ENCODE peak calls at places on chromosomes 16 and 17, in seven cellular contexts. V is prostate gland, F is progenitor cell of endocrine pancreas, S is glutamatergic neuron, W is neural progenitor cell, P is stomach, B is heart left ventricle. A is an unnamed sample.

GRCh38 chr17:40139566-40140058 is 725 bp upstream of the CASC3 start:
- DNase-seq in B (peak), S (no peak), P (no peak), V (peak), F (no peak), W (no peak), A (no peak)

GRCh38 chr17:21248495-21248894 is 4.7 kb downstream of the NATD1 start:
- DNase-seq in W (no peak), V (no peak), B (no peak), F (no peak), P (no peak), S (no peak), A (no peak)

GRCh38 chr16:49353650-49354049 is 20.0 kb upstream of the C16orf78 start:
- DNase-seq in P (no peak), F (no peak), B (no peak), S (no peak), W (no peak), V (no peak), A (no peak)

GRCh38 chr17:8654822-8655221 is 24.3 kb upstream of the MYH10 start:
- DNase-seq in W (no peak), B (no peak), F (no peak), V (no peak), P (no peak), S (no peak), A (no peak)

GRCh38 chr17:76440722-76441362 is 12.1 kb downstream of the UBE2O start:
- DNase-seq in V (no peak), W (no peak), P (no peak), S (no peak), B (no peak), F (no peak), A (no peak)

GRCh38 chr16:27920391-27920891 is 143.1 kb downstream of the GSG1L start:
- DNase-seq in F (peak), S (peak), B (no peak), P (no peak), V (peak), W (peak), A (no peak)

GRCh38 chr16:77330332-77331043 is 104.3 kb downstream of the ADAMTS18 start:
- DNase-seq in S (no peak), W (peak), P (no peak), F (no peak), B (no peak), V (no peak), A (no peak)

GRCh38 chr16:88634141-88634993 is 4.0 kb upstream of the IL17C start:
- DNase-seq in F (no peak), P (peak), V (no peak), W (peak), S (peak), B (peak), A (peak)

GRCh38 chr17:67359960-67360817 is 6.2 kb downstream of the PSMD12 start:
- DNase-seq in S (no peak), W (peak), B (no peak), P (no peak), V (no peak), F (no peak), A (no peak)

GRCh38 chr17:33756021-33756420 is 462.9 kb upstream of the ASIC2 start:
- DNase-seq in V (no peak), W (no peak), B (no peak), F (no peak), S (no peak), P (no peak), A (no peak)

GRCh38 chr16:1342526-1343427 is 8.9 kb downstream of the TSR3 start:
- DNase-seq in P (peak), W (peak), B (peak), S (peak), V (peak), F (peak), A (peak)

GRCh38 chr17:2937331-2938003 is 125.9 kb downstream of the OR1D5 start:
- DNase-seq in W (no peak), F (no peak), B (no peak), S (no peak), V (no peak), P (no peak), A (no peak)

GRCh38 chr17:77826132-77826873 is 132.2 kb upstream of the TNRC6C start:
- DNase-seq in S (no peak), P (no peak), W (no peak), V (no peak), B (no peak), F (no peak), A (no peak)

GRCh38 chr17:45137561-45138305 is 2.2 kb downstream of the ACBD4 start:
- DNase-seq in W (peak), F (no peak), B (no peak), V (no peak), P (no peak), S (no peak), A (no peak)

GRCh38 chr17:12790806-12791148 is 1.5 kb downstream of the ARHGAP44 start:
- DNase-seq in B (no peak), V (no peak), P (no peak), S (peak), W (no peak), F (no peak), A (no peak)

GRCh38 chr17:62791235-62792121 is 16.6 kb downstream of the MARCHF10 start:
- DNase-seq in B (no peak), W (no peak), P (no peak), F (no peak), V (no peak), S (no peak), A (no peak)
- TF ChIP-seq CTCF in B (no peak), W (no peak), P (no peak), F (no peak), V (no peak), S (no peak), A (no peak)

GRCh38 chr16:50932348-50932916 is 190.5 kb downstream of the CYLD start:
- DNase-seq in V (no peak), F (no peak), W (no peak), P (no peak), B (no peak), S (no peak), A (no peak)
- TF ChIP-seq CTCF in V (no peak), F (no peak), W (no peak), P (no peak), B (no peak), S (no peak), A (no peak)

GRCh38 chr16:22969567-22969966 is 155.6 kb downstream of the HS3ST2 start:
- DNase-seq in B (peak), P (no peak), S (no peak), V (no peak), W (no peak), F (no peak), A (no peak)

GRCh38 chr16:22977294-22977697 is 163.3 kb downstream of the HS3ST2 start:
- DNase-seq in S (no peak), F (no peak), V (no peak), W (peak), P (no peak), B (no peak), A (no peak)

GRCh38 chr16:22970191-22970845 is 156.4 kb downstream of the HS3ST2 start:
- DNase-seq in P (no peak), V (no peak), F (no peak), W (peak), B (peak), S (peak), A (no peak)

GRCh38 chr16:22971346-22971924 is 157.5 kb downstream of the HS3ST2 start:
- DNase-seq in F (no peak), W (no peak), V (no peak), P (no peak), S (no peak), B (no peak), A (no peak)

GRCh38 chr16:22973451-22973991 is 159.6 kb downstream of the HS3ST2 start:
- DNase-seq in F (no peak), S (no peak), V (no peak), P (no peak), B (no peak), W (no peak), A (no peak)
- TF ChIP-seq CTCF in F (no peak), S (no peak), V (no peak), P (no peak), B (no peak), W (no peak), A (no peak)

DNA sequence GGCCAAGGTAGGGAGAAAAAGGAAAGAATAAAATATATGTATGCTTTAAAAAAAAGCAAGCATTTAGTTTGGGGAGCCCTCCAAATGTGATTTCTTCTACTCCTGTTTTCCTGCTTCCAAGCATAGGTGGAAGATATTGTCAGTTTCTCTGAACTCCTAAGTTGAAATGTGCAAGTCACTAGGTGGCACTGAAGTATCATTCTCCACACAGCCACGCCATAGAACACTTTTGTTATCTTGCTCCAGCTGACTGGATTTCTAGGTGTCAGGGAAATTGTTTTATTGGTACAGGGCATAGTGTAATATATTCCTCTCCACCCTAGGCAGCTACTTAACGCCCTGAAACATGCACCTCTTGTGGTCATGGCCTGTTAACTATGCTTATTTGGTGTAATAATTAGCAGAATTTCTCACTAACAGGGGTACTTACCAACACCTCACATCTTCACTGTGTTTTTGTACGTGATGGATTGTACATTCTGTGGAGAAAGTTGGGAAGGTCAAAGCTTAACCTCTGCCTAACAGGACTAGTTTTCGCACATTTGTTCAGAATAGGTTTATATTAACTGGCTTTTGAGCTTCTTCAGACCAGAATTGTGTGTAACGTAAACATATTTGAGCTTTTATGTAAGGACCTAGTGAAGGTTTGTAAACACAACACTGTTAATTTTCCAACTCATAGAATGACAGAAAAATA is 69.3 kb downstream of the FTO start:
- DNase-seq in V (peak), B (peak), S (no peak), F (no peak), W (peak), P (peak), A (peak)
- TF ChIP-seq CTCF in V (peak), B (peak), S (no peak), F (peak), W (peak), P (peak), A (peak)

GRCh38 chr16:86498155-86498651 is 12.1 kb upstream of the FOXF1 start:
- DNase-seq in F (no peak), V (no peak), P (no peak), W (peak), B (no peak), S (peak), A (no peak)
- TF ChIP-seq CTCF in F (peak), V (no peak), P (no peak), W (peak), B (no peak), S (no peak), A (no peak)

GRCh38 chr17:14228903-14229302 is 7.8 kb downstream of the CDRT15 start:
- DNase-seq in P (no peak), F (no peak), B (no peak), S (no peak), W (no peak), V (no peak), A (no peak)
- TF ChIP-seq CTCF in P (no peak), F (no peak), B (no peak), S (no peak), W (no peak), V (no peak), A (no peak)

DNA sequence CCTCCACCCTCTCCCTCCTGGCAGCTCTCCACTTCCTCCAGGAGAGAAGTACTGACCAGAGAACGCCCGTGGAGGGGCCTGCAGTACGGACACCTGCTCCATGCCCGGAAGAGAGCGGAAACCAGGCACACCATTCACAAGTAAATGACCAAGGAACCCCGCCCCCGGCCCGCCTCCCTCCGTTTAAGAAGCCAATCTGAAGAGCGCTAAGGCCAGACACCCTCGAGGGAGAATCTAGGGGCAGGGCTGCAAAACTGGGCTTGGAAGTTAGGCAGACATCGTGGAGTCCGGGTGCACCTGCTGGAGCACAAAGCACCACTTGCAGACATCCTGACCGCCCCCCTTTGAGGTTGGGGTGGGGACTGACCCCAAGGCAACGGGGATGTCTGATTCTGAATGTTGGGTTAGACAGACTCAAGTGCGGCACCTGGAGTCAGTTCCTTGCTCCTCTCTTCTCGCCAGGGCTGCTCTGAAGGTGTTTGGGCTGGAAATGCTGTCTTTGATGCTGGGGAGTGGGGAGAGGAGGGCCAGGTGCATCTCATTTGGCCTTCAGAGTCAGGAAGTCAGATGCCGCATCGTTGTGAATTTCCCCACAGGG is 964 bp upstream of the FAAP100 start:
- DNase-seq in P (peak), F (no peak), S (peak), B (peak), V (peak), W (peak), A (peak)
- TF ChIP-seq CTCF in P (no peak), F (no peak), S (no peak), B (no peak), V (no peak), W (peak), A (no peak)

GRCh38 chr17:63431939-63432804 is 13.9 kb downstream of the CYB561 start:
- DNase-seq in P (no peak), V (peak), W (no peak), F (no peak), S (peak), B (no peak), A (no peak)

GRCh38 chr17:63431618-63431938 is 14.5 kb downstream of the CYB561 start:
- DNase-seq in B (no peak), V (no peak), S (no peak), P (no peak), W (no peak), F (no peak), A (no peak)

GRCh38 chr17:63435681-63436522 is 10.2 kb downstream of the CYB561 start:
- DNase-seq in V (peak), F (no peak), B (no peak), S (no peak), P (peak), W (no peak), A (peak)

GRCh38 chr17:63434951-63435571 is 11.0 kb downstream of the CYB561 start:
- DNase-seq in B (peak), P (peak), S (no peak), W (no peak), F (no peak), V (peak), A (no peak)

GRCh38 chr17:63433746-63434591 is 12.1 kb downstream of the CYB561 start:
- DNase-seq in P (peak), F (no peak), S (no peak), V (peak), W (no peak), B (peak), A (no peak)
- TF ChIP-seq CTCF in P (no peak), F (no peak), S (no peak), V (no peak), W (no peak), B (no peak), A (no peak)

GRCh38 chr16:50384500-50385122 is 15.8 kb upstream of the BRD7 start:
- DNase-seq in B (no peak), F (no peak), W (no peak), V (no peak), S (no peak), P (no peak), A (no peak)

GRCh38 chr16:50376997-50377396 is 8.2 kb upstream of the BRD7 start:
- DNase-seq in F (no peak), B (no peak), S (no peak), V (no peak), P (no peak), W (no peak), A (no peak)

GRCh38 chr16:50386139-50386538 is 17.4 kb upstream of the BRD7 start:
- DNase-seq in B (no peak), W (no peak), S (no peak), V (no peak), F (no peak), P (no peak), A (no peak)

GRCh38 chr16:50378417-50378816 is 9.6 kb upstream of the BRD7 start:
- DNase-seq in V (no peak), B (no peak), F (no peak), P (no peak), W (no peak), S (no peak), A (no peak)

GRCh38 chr16:50381679-50382440 is 13.1 kb upstream of the BRD7 start:
- DNase-seq in B (no peak), W (peak), S (no peak), F (no peak), V (no peak), P (no peak), A (peak)
- TF ChIP-seq CTCF in B (no peak), W (peak), S (no peak), F (peak), V (no peak), P (no peak), A (peak)

DNA sequence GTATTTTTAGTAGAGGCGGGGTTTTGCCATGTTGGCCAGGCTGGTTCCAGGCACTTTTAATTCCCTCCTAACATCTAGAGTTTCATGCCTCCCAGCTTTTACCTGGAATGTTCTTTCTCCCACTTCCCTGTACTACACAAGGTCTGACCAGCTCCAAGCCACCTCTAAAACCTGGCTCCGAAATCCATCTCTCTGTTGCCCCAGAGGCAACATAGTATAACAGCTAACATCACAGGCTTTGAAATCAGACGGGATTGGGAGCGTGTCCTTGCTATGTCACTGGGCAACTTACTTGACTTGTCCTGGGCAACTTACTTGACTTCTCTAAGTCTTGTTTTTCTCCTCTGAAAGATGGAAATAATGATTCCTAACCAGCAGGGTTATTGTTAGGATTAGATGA is 15.1 kb downstream of the UNC45B start:
- DNase-seq in B (no peak), V (no peak), S (no peak), W (no peak), P (no peak), F (no peak), A (no peak)
- TF ChIP-seq CTCF in B (no peak), V (no peak), S (no peak), W (no peak), P (no peak), F (no peak), A (no peak)

A was measured in GM20000.